ENCODE peak calls at places on chromosome 16, in nine cellular contexts. X is A549, N is esophagus squamous epithelium, W is breast epithelium, E is ovary, J is prostate gland, Z is IMR-90, O is testis, F is gastrocnemius medialis. D is an unnamed sample.

GRCh38 chr16:67207857-67208524 is 9.1 kb downstream of the ELMO3 start:
- DNase-seq in X (peak), N (no peak), W (no peak), E (no peak), J (no peak), Z (peak), O (no peak), F (peak), D (no peak)

GRCh38 chr16:67842509-67843342 is 606 bp downstream of the THAP11 start:
- DNase-seq in X (no peak), N (no peak), W (peak), E (peak), J (peak), Z (peak), O (peak), F (peak), D (peak)

GRCh38 chr16:67043420-67043819 is 14.5 kb downstream of the CBFB start:
- DNase-seq in X (no peak), N (no peak), W (no peak), E (no peak), J (no peak), Z (no peak), O (no peak), F (no peak), D (no peak)

GRCh38 chr16:50479771-50480170 is 68.4 kb upstream of the NKD1 start:
- DNase-seq in X (no peak), N (no peak), W (no peak), E (no peak), J (no peak), Z (no peak), O (no peak), F (no peak), D (no peak)

GRCh38 chr16:56551796-56552738 is 12.8 kb upstream of the MT4 start:
- DNase-seq in X (no peak), N (no peak), W (peak), E (no peak), J (peak), Z (no peak), O (no peak), F (no peak), D (no peak)

GRCh38 chr16:88375236-88376052 is 7.3 kb upstream of the ZNF469 start:
- DNase-seq in X (no peak), N (no peak), W (peak), E (no peak), J (no peak), Z (no peak), O (no peak), F (no peak), D (no peak)

GRCh38 chr16:12356622-12357365 is 380.3 kb downstream of the SNX29 start:
- DNase-seq in X (no peak), N (no peak), W (no peak), E (no peak), J (no peak), Z (no peak), O (no peak), F (no peak), D (no peak)

GRCh38 chr16:728131-728889 is 1.4 kb downstream of the HAGHL start:
- DNase-seq in X (peak), N (no peak), W (peak), E (no peak), J (peak), Z (peak), O (peak), F (no peak), D (peak)

GRCh38 chr16:23952128-23953041 is 116.6 kb downstream of the PRKCB start:
- DNase-seq in X (no peak), N (no peak), W (no peak), E (no peak), J (no peak), Z (peak), O (peak), F (no peak), D (peak)

GRCh38 chr16:4345439-4346204 is 5.5 kb downstream of the PAM16 start:
- DNase-seq in X (no peak), N (no peak), W (no peak), E (no peak), J (no peak), Z (no peak), O (no peak), F (no peak), D (no peak)

GRCh38 chr16:678858-679807 is 1.1 kb upstream of the STUB1 start:
- DNase-seq in X (no peak), N (no peak), W (peak), E (peak), J (peak), Z (peak), O (peak), F (peak), D (peak)

GRCh38 chr16:35011-35775 is 18.2 kb downstream of the POLR3K start:
- DNase-seq in X (no peak), N (no peak), W (no peak), E (no peak), J (no peak), Z (no peak), O (no peak), F (no peak), D (peak)

GRCh38 chr16:47777191-47777590 is 316.1 kb downstream of the PHKB start:
- DNase-seq in X (no peak), N (no peak), W (no peak), E (no peak), J (no peak), Z (peak), O (no peak), F (no peak), D (no peak)

GRCh38 chr16:53952215-53953208 is 248.6 kb downstream of the FTO start:
- DNase-seq in X (no peak), N (no peak), W (no peak), E (no peak), J (no peak), Z (peak), O (no peak), F (no peak), D (no peak)

GRCh38 chr16:31452631-31453106 is 6.6 kb upstream of the ARMC5 start:
- DNase-seq in X (no peak), N (no peak), W (no peak), E (no peak), J (no peak), Z (peak), O (peak), F (no peak), D (no peak)

GRCh38 chr16:57407521-57408353 is 3.2 kb downstream of the CCL17 start:
- DNase-seq in X (no peak), N (no peak), W (no peak), E (no peak), J (no peak), Z (no peak), O (no peak), F (no peak), D (no peak)

GRCh38 chr16:74738134-74738541 is 36.5 kb downstream of the FA2H start:
- DNase-seq in X (peak), N (no peak), W (no peak), E (no peak), J (no peak), Z (peak), O (no peak), F (no peak), D (no peak)

GRCh38 chr16:59047114-59047513 is 313.0 kb upstream of the GOT2 start:
- DNase-seq in X (no peak), N (no peak), W (no peak), E (no peak), J (no peak), Z (no peak), O (no peak), F (no peak), D (no peak)

GRCh38 chr16:7137560-7138330 is 194.9 kb upstream of the RBFOX1 start:
- DNase-seq in X (peak), N (no peak), W (no peak), E (no peak), J (no peak), Z (no peak), O (no peak), F (no peak), D (no peak)

GRCh38 chr16:15041260-15042011 is 14.4 kb downstream of the NTAN1 start:
- DNase-seq in X (no peak), N (no peak), W (peak), E (peak), J (peak), Z (peak), O (peak), F (peak), D (peak)

GRCh38 chr16:56911771-56912541 is 20.0 kb upstream of the HERPUD1 start:
- DNase-seq in X (no peak), N (no peak), W (no peak), E (no peak), J (no peak), Z (peak), O (peak), F (peak), D (peak)

GRCh38 chr16:67294927-67295326 is 15.6 kb downstream of the PLEKHG4 start:
- DNase-seq in X (no peak), N (no peak), W (no peak), E (no peak), J (no peak), Z (peak), O (no peak), F (no peak), D (no peak)

GRCh38 chr16:12398029-12398735 is 405.5 kb downstream of the CPPED1 start:
- DNase-seq in X (no peak), N (no peak), W (no peak), E (no peak), J (no peak), Z (peak), O (no peak), F (no peak), D (no peak)

GRCh38 chr16:2979669-2980226 is 498 bp downstream of the PKMYT1 start:
- DNase-seq in X (no peak), N (no peak), W (no peak), E (peak), J (no peak), Z (peak), O (no peak), F (no peak), D (no peak)

GRCh38 chr16:70735141-70735979 is 49.5 kb upstream of the MTSS2 start:
- DNase-seq in X (no peak), N (no peak), W (peak), E (no peak), J (no peak), Z (peak), O (peak), F (no peak), D (no peak)

GRCh38 chr16:81469710-81470481 is 25.3 kb downstream of the CMIP start:
- DNase-seq in X (no peak), N (no peak), W (no peak), E (no peak), J (no peak), Z (no peak), O (no peak), F (no peak), D (no peak)

GRCh38 chr16:67104845-67105244 is 4.9 kb upstream of the PHAF1 start:
- DNase-seq in X (no peak), N (no peak), W (peak), E (no peak), J (peak), Z (no peak), O (no peak), F (no peak), D (no peak)

GRCh38 chr16:58026139-58026704 is 668 bp downstream of the MMP15 start:
- DNase-seq in X (peak), N (no peak), W (no peak), E (peak), J (peak), Z (peak), O (no peak), F (peak), D (no peak)

GRCh38 chr16:71501562-71501961 is 12.4 kb upstream of the ZNF19 start:
- DNase-seq in X (no peak), N (no peak), W (no peak), E (no peak), J (no peak), Z (no peak), O (no peak), F (no peak), D (no peak)

GRCh38 chr16:88971371-88972097 is 5.5 kb downstream of the CBFA2T3 start:
- DNase-seq in X (no peak), N (no peak), W (no peak), E (no peak), J (no peak), Z (no peak), O (no peak), F (no peak), D (no peak)

DNA sequence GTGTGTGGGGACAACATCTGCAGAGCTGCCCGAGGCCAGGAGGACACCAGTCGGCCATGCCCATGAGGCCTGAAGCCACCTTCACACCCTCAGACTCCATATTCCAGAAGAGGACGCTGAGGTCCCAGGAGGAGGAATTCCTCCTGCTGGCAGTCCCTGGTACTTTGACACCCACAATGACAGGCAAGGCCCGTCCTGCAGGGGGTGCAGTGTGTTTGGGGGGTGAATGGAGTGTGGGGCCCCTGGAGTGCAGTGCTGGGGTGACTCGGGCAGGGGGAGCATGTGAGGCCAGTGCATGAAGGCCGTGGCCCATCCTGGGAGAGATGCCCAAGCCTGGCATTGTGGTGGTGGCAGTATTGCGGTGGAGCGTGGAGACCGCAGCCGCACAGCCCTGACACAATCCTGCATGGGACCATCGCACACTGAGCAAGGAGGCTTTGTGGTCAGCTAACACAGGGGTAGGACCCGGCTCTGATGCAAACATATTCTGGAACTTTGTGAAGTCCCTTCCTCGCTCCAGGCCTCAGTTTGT is 52.2 kb downstream of the ZDHHC7 start:
- DNase-seq in X (peak), N (no peak), W (no peak), E (no peak), J (no peak), Z (no peak), O (no peak), F (no peak), D (no peak)
- TF ChIP-seq CTCF in X (peak), N (no peak), W (no peak), E (no peak), J (no peak), Z (peak), O (peak), F (no peak), D (no peak)

GRCh38 chr16:19179890-19180490 is 11.9 kb downstream of the SYT17 start:
- DNase-seq in X (peak), N (no peak), W (no peak), E (no peak), J (peak), Z (peak), O (peak), F (peak), D (peak)

GRCh38 chr16:19180741-19181140 is 12.7 kb downstream of the SYT17 start:
- DNase-seq in X (no peak), N (no peak), W (no peak), E (no peak), J (no peak), Z (no peak), O (no peak), F (no peak), D (no peak)

GRCh38 chr16:19183187-19183586 is 15.1 kb downstream of the SYT17 start:
- DNase-seq in X (no peak), N (no peak), W (no peak), E (no peak), J (no peak), Z (no peak), O (no peak), F (no peak), D (no peak)

GRCh38 chr16:19184823-19185509 is 16.9 kb downstream of the SYT17 start:
- DNase-seq in X (no peak), N (no peak), W (no peak), E (no peak), J (no peak), Z (no peak), O (no peak), F (no peak), D (no peak)

DNA sequence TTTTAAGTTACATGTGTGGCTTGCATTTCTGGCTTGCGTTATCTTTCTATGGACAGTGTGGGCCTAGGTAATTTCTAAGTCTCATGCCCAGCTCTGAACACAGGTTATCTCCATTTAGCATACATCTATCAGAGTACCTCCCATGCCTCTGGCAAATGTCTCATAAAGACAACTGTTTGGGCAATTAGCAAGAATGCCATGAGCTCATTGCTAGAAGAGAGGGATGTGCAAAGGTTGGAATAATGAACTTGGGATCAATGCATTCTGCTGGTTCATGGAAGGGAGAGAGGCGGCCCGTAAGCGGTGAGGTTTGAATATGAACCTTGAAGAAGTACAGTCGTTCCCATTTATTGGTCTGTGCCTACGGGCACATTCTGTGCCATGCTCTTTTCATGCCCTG is 14.4 kb downstream of the SYT17 start:
- DNase-seq in X (no peak), N (no peak), W (no peak), E (no peak), J (no peak), Z (no peak), O (no peak), F (no peak), D (no peak)
- TF ChIP-seq POLR2A in X (no peak), N (no peak), W (no peak), E (no peak), J (no peak), Z (no peak), O (no peak), F (no peak), D (no peak)

GRCh38 chr16:73049051-73049910 is 1.4 kb upstream of the ZFHX3 start:
- DNase-seq in X (no peak), N (no peak), W (no peak), E (no peak), J (no peak), Z (no peak), O (no peak), F (no peak), D (no peak)

GRCh38 chr16:73046484-73047214 is 1.3 kb downstream of the ZFHX3 start:
- DNase-seq in X (no peak), N (no peak), W (no peak), E (no peak), J (no peak), Z (no peak), O (no peak), F (no peak), D (peak)

GRCh38 chr16:73047536-73048291 is at the start of gene ZFHX3:
- DNase-seq in X (no peak), N (no peak), W (peak), E (peak), J (peak), Z (peak), O (peak), F (peak), D (peak)

GRCh38 chr16:73047221-73047535 is 750 bp downstream of the ZFHX3 start:
- DNase-seq in X (no peak), N (no peak), W (no peak), E (no peak), J (no peak), Z (peak), O (no peak), F (no peak), D (no peak)

DNA sequence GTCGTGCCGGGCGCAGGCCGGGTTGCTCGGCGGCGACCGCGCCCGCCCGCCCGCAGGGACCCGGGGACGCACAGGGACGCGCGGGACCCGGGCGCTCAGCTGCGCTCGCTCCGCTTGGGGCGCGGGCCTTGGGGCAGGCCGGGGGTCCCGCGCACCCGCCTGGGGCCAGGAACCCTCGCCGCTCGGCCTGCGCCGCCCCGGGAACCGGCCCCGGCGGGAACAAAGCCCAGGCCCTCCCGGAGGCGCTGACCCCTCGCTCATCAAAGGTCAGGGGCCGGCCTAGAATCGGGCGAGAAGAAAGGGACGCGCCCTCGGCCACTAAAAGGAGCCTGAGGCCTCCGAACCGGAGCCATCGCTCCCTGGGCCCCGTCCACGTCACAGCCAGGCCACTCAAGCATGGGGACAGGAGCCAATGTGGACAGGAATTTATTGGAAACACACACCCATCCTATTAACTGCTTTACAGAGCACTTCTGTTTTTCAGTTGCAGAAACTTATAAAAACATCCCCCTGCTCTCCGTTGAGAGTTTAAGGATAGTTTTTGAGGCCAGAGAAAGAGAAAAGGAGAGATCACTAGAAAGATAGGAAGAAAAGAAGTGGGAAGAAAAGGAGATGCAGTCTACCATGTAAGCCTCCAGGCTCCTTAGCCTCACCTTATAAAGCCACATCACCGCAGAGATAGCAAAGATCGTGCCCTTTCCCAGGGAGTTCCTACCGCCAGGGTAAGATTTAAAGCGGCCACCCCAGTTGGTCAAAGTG is 543 bp upstream of the ZFHX3 start:
- DNase-seq in X (no peak), N (no peak), W (no peak), E (peak), J (peak), Z (no peak), O (peak), F (no peak), D (no peak)
- TF ChIP-seq CTCF in X (no peak), N (no peak), W (no peak), E (no peak), J (peak), Z (no peak), O (no peak), F (no peak), D (peak)

DNA sequence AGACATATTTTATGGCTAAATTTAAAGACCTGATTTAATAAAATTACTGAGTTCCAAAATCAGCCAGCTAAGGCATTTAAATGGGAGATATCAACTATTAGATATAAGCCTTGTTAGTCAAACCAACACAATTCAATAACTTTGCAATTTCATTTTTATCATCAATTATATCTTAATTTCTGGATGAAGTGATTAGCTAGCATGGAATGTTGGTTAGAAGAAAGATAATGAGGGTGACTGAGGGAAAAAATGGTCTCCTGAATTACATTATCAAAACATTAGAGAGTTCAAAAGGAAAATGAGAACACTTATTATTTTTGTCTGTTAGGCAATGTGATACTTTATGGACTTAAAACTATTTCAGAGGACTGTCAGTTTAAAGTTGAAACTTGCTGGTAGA is 525.7 kb downstream of the CDH11 start:
- DNase-seq in X (no peak), N (no peak), W (no peak), E (no peak), J (no peak), Z (no peak), O (no peak), F (no peak), D (no peak)
- TF ChIP-seq POLR2A in X (no peak), N (no peak), W (no peak), E (no peak), J (no peak), Z (no peak), O (no peak), F (no peak), D (no peak)

D was measured in Peyer's patch.